ENCODE peak calls at places on chromosomes 2 and 18, in four cellular contexts. One of them, this sample, is unnamed.
A peak's percentile ranks its signal among the peaks of the same experiment; 100 is the strongest.

GRCh38 chr2:156818944-156819343 is 382.8 kb downstream of the GPD2 start:
- DNase-seq in fibroblast of pulmonary artery: peak; percentile 83
- DNase-seq in H9: no peak
- DNase-seq in anterior cingulate cortex: no peak
- DNase-seq in this sample: no peak

GRCh38 chr2:218261424-218262273 is 834 bp downstream of the GPBAR1 start:
- DNase-seq in fibroblast of pulmonary artery: no peak
- DNase-seq in H9: no peak
- DNase-seq in anterior cingulate cortex: no peak
- DNase-seq in this sample: no peak

GRCh38 chr2:230471074-230471473 is 55.1 kb downstream of the SP100 start:
- DNase-seq in fibroblast of pulmonary artery: no peak
- DNase-seq in H9: no peak
- DNase-seq in anterior cingulate cortex: no peak
- DNase-seq in this sample: no peak

GRCh38 chr2:32061973-32062861 is 1.1 kb upstream of the SPAST start:
- DNase-seq in fibroblast of pulmonary artery: peak; percentile 73
- DNase-seq in H9: peak; percentile 55
- DNase-seq in anterior cingulate cortex: no peak
- DNase-seq in this sample: peak; percentile 53

GRCh38 chr2:64727843-64728463 is 74.2 kb upstream of the SERTAD2 start:
- DNase-seq in fibroblast of pulmonary artery: no peak
- DNase-seq in H9: peak; percentile 31
- DNase-seq in anterior cingulate cortex: no peak
- DNase-seq in this sample: peak; percentile 65

GRCh38 chr18:23211146-23211545 is 75.9 kb downstream of the CABLES1 start:
- DNase-seq in fibroblast of pulmonary artery: no peak
- DNase-seq in H9: no peak
- DNase-seq in anterior cingulate cortex: no peak
- DNase-seq in this sample: no peak

GRCh38 chr18:69948919-69949537 is 1.4 kb upstream of the CD226 start:
- DNase-seq in fibroblast of pulmonary artery: peak; percentile 62
- DNase-seq in H9: no peak
- DNase-seq in anterior cingulate cortex: no peak
- DNase-seq in this sample: peak; percentile 59

GRCh38 chr2:16438571-16439294 is 226.9 kb downstream of the CYRIA start:
- DNase-seq in fibroblast of pulmonary artery: no peak
- DNase-seq in H9: no peak
- DNase-seq in anterior cingulate cortex: no peak
- DNase-seq in this sample: no peak

GRCh38 chr2:157874997-157875719 is 972 bp downstream of the ACVR1 start:
- DNase-seq in fibroblast of pulmonary artery: peak; percentile 82
- DNase-seq in H9: peak; percentile 46
- DNase-seq in anterior cingulate cortex: no peak
- DNase-seq in this sample: peak; percentile 53

GRCh38 chr2:55119711-55120487 is 69.6 kb upstream of the RTN4 start:
- DNase-seq in fibroblast of pulmonary artery: no peak
- DNase-seq in H9: no peak
- DNase-seq in anterior cingulate cortex: no peak
- DNase-seq in this sample: no peak

GRCh38 chr2:191617589-191617988 is 60.3 kb upstream of the NABP1 start:
- DNase-seq in fibroblast of pulmonary artery: no peak
- DNase-seq in H9: no peak
- DNase-seq in anterior cingulate cortex: no peak
- DNase-seq in this sample: no peak

GRCh38 chr2:173193925-173194324 is 118.3 kb downstream of the MAP3K20 start:
- DNase-seq in fibroblast of pulmonary artery: no peak
- DNase-seq in H9: no peak
- DNase-seq in anterior cingulate cortex: no peak
- DNase-seq in this sample: no peak

GRCh38 chr2:129456681-129457080 is 522.8 kb upstream of the RAB6C start:
- DNase-seq in fibroblast of pulmonary artery: no peak
- DNase-seq in H9: no peak
- DNase-seq in anterior cingulate cortex: no peak
- DNase-seq in this sample: no peak